ENCODE peak calls at places on chromosomes 7 and 10, in nine cellular contexts. One of them, this sample, is unnamed.

GRCh38 chr10:89645742-89646172 is 715 bp upstream of the PANK1 start:
- DNase-seq in foreskin fibroblast: no peak
- DNase-seq in activated naive CD4-positive, alpha-beta T cell treated with anti-CD3 and anti-CD28 coated beads for 36 hours: no peak
- DNase-seq in spleen: no peak
- DNase-seq in SW480: no peak
- DNase-seq in AG10803: no peak
- DNase-seq in fibroblast of pulmonary artery: no peak
- DNase-seq in CD8-positive, alpha-beta memory T cell: no peak
- DNase-seq in stimulated activated CD4-positive, alpha-beta T cell treated with anti-CD3 and anti-CD28 coated beads, TNF-alpha, amount 100 ng/mL, for 1 hour: no peak
- DNase-seq in this sample: no peak

GRCh38 chr7:45402480-45403218 is 171.5 kb upstream of the ADCY1 start:
- DNase-seq in fibroblast of pulmonary artery: peak
- DNase-seq in foreskin fibroblast: peak
- DNase-seq in activated naive CD4-positive, alpha-beta T cell treated with anti-CD3 and anti-CD28 coated beads for 36 hours: no peak
- DNase-seq in CD8-positive, alpha-beta memory T cell: no peak
- DNase-seq in SW480: peak
- DNase-seq in spleen: no peak
- DNase-seq in AG10803: peak
- DNase-seq in stimulated activated CD4-positive, alpha-beta T cell treated with anti-CD3 and anti-CD28 coated beads, TNF-alpha, amount 100 ng/mL, for 1 hour: no peak
- DNase-seq in this sample: peak

GRCh38 chr10:21517134-21517982 is 8.1 kb downstream of the SKIDA1 start:
- DNase-seq in CD8-positive, alpha-beta memory T cell: peak
- DNase-seq in foreskin fibroblast: peak
- DNase-seq in spleen: no peak
- DNase-seq in activated naive CD4-positive, alpha-beta T cell treated with anti-CD3 and anti-CD28 coated beads for 36 hours: peak
- DNase-seq in SW480: peak
- DNase-seq in stimulated activated CD4-positive, alpha-beta T cell treated with anti-CD3 and anti-CD28 coated beads, TNF-alpha, amount 100 ng/mL, for 1 hour: no peak
- DNase-seq in AG10803: peak
- DNase-seq in fibroblast of pulmonary artery: peak
- DNase-seq in this sample: no peak

GRCh38 chr10:95456486-95456885 is 104.7 kb downstream of the SORBS1 start:
- DNase-seq in CD8-positive, alpha-beta memory T cell: no peak
- DNase-seq in spleen: no peak
- DNase-seq in foreskin fibroblast: no peak
- DNase-seq in AG10803: no peak
- DNase-seq in stimulated activated CD4-positive, alpha-beta T cell treated with anti-CD3 and anti-CD28 coated beads, TNF-alpha, amount 100 ng/mL, for 1 hour: no peak
- DNase-seq in activated naive CD4-positive, alpha-beta T cell treated with anti-CD3 and anti-CD28 coated beads for 36 hours: no peak
- DNase-seq in fibroblast of pulmonary artery: no peak
- DNase-seq in SW480: no peak
- DNase-seq in this sample: no peak

GRCh38 chr10:33005322-33006282 is 47.6 kb upstream of the ITGB1 start:
- DNase-seq in stimulated activated CD4-positive, alpha-beta T cell treated with anti-CD3 and anti-CD28 coated beads, TNF-alpha, amount 100 ng/mL, for 1 hour: no peak
- DNase-seq in spleen: peak
- DNase-seq in SW480: peak
- DNase-seq in AG10803: peak
- DNase-seq in fibroblast of pulmonary artery: peak
- DNase-seq in foreskin fibroblast: peak
- DNase-seq in CD8-positive, alpha-beta memory T cell: peak
- DNase-seq in activated naive CD4-positive, alpha-beta T cell treated with anti-CD3 and anti-CD28 coated beads for 36 hours: peak
- DNase-seq in this sample: peak

GRCh38 chr7:91127974-91128373 is 136.3 kb upstream of the FZD1 start:
- DNase-seq in CD8-positive, alpha-beta memory T cell: no peak
- DNase-seq in spleen: no peak
- DNase-seq in fibroblast of pulmonary artery: no peak
- DNase-seq in SW480: no peak
- DNase-seq in AG10803: no peak
- DNase-seq in stimulated activated CD4-positive, alpha-beta T cell treated with anti-CD3 and anti-CD28 coated beads, TNF-alpha, amount 100 ng/mL, for 1 hour: no peak
- DNase-seq in foreskin fibroblast: no peak
- DNase-seq in activated naive CD4-positive, alpha-beta T cell treated with anti-CD3 and anti-CD28 coated beads for 36 hours: no peak
- DNase-seq in this sample: no peak

GRCh38 chr10:94279835-94280709 is 82.7 kb downstream of the NOC3L start:
- DNase-seq in fibroblast of pulmonary artery: peak
- DNase-seq in AG10803: peak
- DNase-seq in activated naive CD4-positive, alpha-beta T cell treated with anti-CD3 and anti-CD28 coated beads for 36 hours: peak
- DNase-seq in spleen: peak
- DNase-seq in SW480: peak
- DNase-seq in foreskin fibroblast: peak
- DNase-seq in stimulated activated CD4-positive, alpha-beta T cell treated with anti-CD3 and anti-CD28 coated beads, TNF-alpha, amount 100 ng/mL, for 1 hour: no peak
- DNase-seq in CD8-positive, alpha-beta memory T cell: peak
- DNase-seq in this sample: no peak

GRCh38 chr7:78489851-78490250 is 691.3 kb downstream of the PHTF2 start:
- DNase-seq in fibroblast of pulmonary artery: no peak
- DNase-seq in CD8-positive, alpha-beta memory T cell: no peak
- DNase-seq in foreskin fibroblast: peak
- DNase-seq in SW480: no peak
- DNase-seq in activated naive CD4-positive, alpha-beta T cell treated with anti-CD3 and anti-CD28 coated beads for 36 hours: no peak
- DNase-seq in stimulated activated CD4-positive, alpha-beta T cell treated with anti-CD3 and anti-CD28 coated beads, TNF-alpha, amount 100 ng/mL, for 1 hour: no peak
- DNase-seq in AG10803: peak
- DNase-seq in spleen: no peak
- DNase-seq in this sample: no peak

GRCh38 chr7:41855798-41856197 is 152.9 kb upstream of the INHBA start:
- DNase-seq in spleen: no peak
- DNase-seq in stimulated activated CD4-positive, alpha-beta T cell treated with anti-CD3 and anti-CD28 coated beads, TNF-alpha, amount 100 ng/mL, for 1 hour: no peak
- DNase-seq in activated naive CD4-positive, alpha-beta T cell treated with anti-CD3 and anti-CD28 coated beads for 36 hours: no peak
- DNase-seq in SW480: no peak
- DNase-seq in CD8-positive, alpha-beta memory T cell: no peak
- DNase-seq in fibroblast of pulmonary artery: peak
- DNase-seq in foreskin fibroblast: peak
- DNase-seq in AG10803: peak
- DNase-seq in this sample: peak

GRCh38 chr7:83684928-83685327 is 36.0 kb upstream of the SEMA3E start:
- DNase-seq in fibroblast of pulmonary artery: no peak
- DNase-seq in stimulated activated CD4-positive, alpha-beta T cell treated with anti-CD3 and anti-CD28 coated beads, TNF-alpha, amount 100 ng/mL, for 1 hour: no peak
- DNase-seq in spleen: no peak
- DNase-seq in AG10803: no peak
- DNase-seq in SW480: no peak
- DNase-seq in CD8-positive, alpha-beta memory T cell: no peak
- DNase-seq in activated naive CD4-positive, alpha-beta T cell treated with anti-CD3 and anti-CD28 coated beads for 36 hours: no peak
- DNase-seq in foreskin fibroblast: no peak
- DNase-seq in this sample: no peak

GRCh38 chr7:50832744-50833143 is 50.0 kb upstream of the GRB10 start:
- DNase-seq in spleen: no peak
- DNase-seq in stimulated activated CD4-positive, alpha-beta T cell treated with anti-CD3 and anti-CD28 coated beads, TNF-alpha, amount 100 ng/mL, for 1 hour: no peak
- DNase-seq in fibroblast of pulmonary artery: no peak
- DNase-seq in SW480: peak
- DNase-seq in AG10803: peak
- DNase-seq in activated naive CD4-positive, alpha-beta T cell treated with anti-CD3 and anti-CD28 coated beads for 36 hours: peak
- DNase-seq in CD8-positive, alpha-beta memory T cell: no peak
- DNase-seq in foreskin fibroblast: peak
- DNase-seq in this sample: no peak

GRCh38 chr10:91006752-91007346 is 86.0 kb upstream of the ANKRD1 start:
- DNase-seq in AG10803: no peak
- DNase-seq in fibroblast of pulmonary artery: no peak
- DNase-seq in stimulated activated CD4-positive, alpha-beta T cell treated with anti-CD3 and anti-CD28 coated beads, TNF-alpha, amount 100 ng/mL, for 1 hour: no peak
- DNase-seq in spleen: no peak
- DNase-seq in SW480: no peak
- DNase-seq in CD8-positive, alpha-beta memory T cell: peak
- DNase-seq in foreskin fibroblast: no peak
- DNase-seq in activated naive CD4-positive, alpha-beta T cell treated with anti-CD3 and anti-CD28 coated beads for 36 hours: no peak
- DNase-seq in this sample: no peak

GRCh38 chr10:67571503-67571902 is 124.5 kb downstream of the CTNNA3 start:
- DNase-seq in activated naive CD4-positive, alpha-beta T cell treated with anti-CD3 and anti-CD28 coated beads for 36 hours: no peak
- DNase-seq in AG10803: no peak
- DNase-seq in foreskin fibroblast: no peak
- DNase-seq in CD8-positive, alpha-beta memory T cell: no peak
- DNase-seq in spleen: no peak
- DNase-seq in stimulated activated CD4-positive, alpha-beta T cell treated with anti-CD3 and anti-CD28 coated beads, TNF-alpha, amount 100 ng/mL, for 1 hour: no peak
- DNase-seq in fibroblast of pulmonary artery: no peak
- DNase-seq in SW480: no peak
- DNase-seq in this sample: no peak

GRCh38 chr7:2037301-2037804 is 195.4 kb downstream of the MAD1L1 start:
- DNase-seq in CD8-positive, alpha-beta memory T cell: peak
- DNase-seq in foreskin fibroblast: no peak
- DNase-seq in stimulated activated CD4-positive, alpha-beta T cell treated with anti-CD3 and anti-CD28 coated beads, TNF-alpha, amount 100 ng/mL, for 1 hour: no peak
- DNase-seq in spleen: peak
- DNase-seq in activated naive CD4-positive, alpha-beta T cell treated with anti-CD3 and anti-CD28 coated beads for 36 hours: peak
- DNase-seq in SW480: no peak
- DNase-seq in fibroblast of pulmonary artery: no peak
- DNase-seq in AG10803: peak
- DNase-seq in this sample: no peak

GRCh38 chr7:158587425-158588084 is at the start of gene PTPRN2:
- DNase-seq in AG10803: peak
- DNase-seq in spleen: peak
- DNase-seq in activated naive CD4-positive, alpha-beta T cell treated with anti-CD3 and anti-CD28 coated beads for 36 hours: peak
- DNase-seq in stimulated activated CD4-positive, alpha-beta T cell treated with anti-CD3 and anti-CD28 coated beads, TNF-alpha, amount 100 ng/mL, for 1 hour: peak
- DNase-seq in CD8-positive, alpha-beta memory T cell: peak
- DNase-seq in SW480: peak
- DNase-seq in foreskin fibroblast: peak
- DNase-seq in fibroblast of pulmonary artery: peak
- DNase-seq in this sample: no peak

GRCh38 chr7:149721084-149721601 is 52.2 kb downstream of the ZNF467 start:
- DNase-seq in activated naive CD4-positive, alpha-beta T cell treated with anti-CD3 and anti-CD28 coated beads for 36 hours: no peak
- DNase-seq in fibroblast of pulmonary artery: no peak
- DNase-seq in foreskin fibroblast: no peak
- DNase-seq in CD8-positive, alpha-beta memory T cell: no peak
- DNase-seq in stimulated activated CD4-positive, alpha-beta T cell treated with anti-CD3 and anti-CD28 coated beads, TNF-alpha, amount 100 ng/mL, for 1 hour: no peak
- DNase-seq in spleen: peak
- DNase-seq in SW480: no peak
- DNase-seq in AG10803: no peak
- DNase-seq in this sample: no peak

GRCh38 chr10:132463333-132464255 is 66.6 kb downstream of the PWWP2B start:
- DNase-seq in activated naive CD4-positive, alpha-beta T cell treated with anti-CD3 and anti-CD28 coated beads for 36 hours: no peak
- DNase-seq in CD8-positive, alpha-beta memory T cell: no peak
- DNase-seq in foreskin fibroblast: peak
- DNase-seq in SW480: no peak
- DNase-seq in fibroblast of pulmonary artery: peak
- DNase-seq in AG10803: peak
- DNase-seq in spleen: peak
- DNase-seq in stimulated activated CD4-positive, alpha-beta T cell treated with anti-CD3 and anti-CD28 coated beads, TNF-alpha, amount 100 ng/mL, for 1 hour: no peak
- DNase-seq in this sample: no peak

GRCh38 chr7:13198741-13199140 is 511.3 kb downstream of the ARL4A start:
- DNase-seq in foreskin fibroblast: peak
- DNase-seq in activated naive CD4-positive, alpha-beta T cell treated with anti-CD3 and anti-CD28 coated beads for 36 hours: no peak
- DNase-seq in AG10803: no peak
- DNase-seq in SW480: no peak
- DNase-seq in fibroblast of pulmonary artery: peak
- DNase-seq in spleen: no peak
- DNase-seq in CD8-positive, alpha-beta memory T cell: no peak
- DNase-seq in stimulated activated CD4-positive, alpha-beta T cell treated with anti-CD3 and anti-CD28 coated beads, TNF-alpha, amount 100 ng/mL, for 1 hour: no peak
- DNase-seq in this sample: peak

GRCh38 chr7:20777377-20778062 is 9.2 kb downstream of the SP8 start:
- DNase-seq in CD8-positive, alpha-beta memory T cell: no peak
- DNase-seq in SW480: peak
- DNase-seq in fibroblast of pulmonary artery: no peak
- DNase-seq in activated naive CD4-positive, alpha-beta T cell treated with anti-CD3 and anti-CD28 coated beads for 36 hours: peak
- DNase-seq in spleen: no peak
- DNase-seq in foreskin fibroblast: no peak
- DNase-seq in stimulated activated CD4-positive, alpha-beta T cell treated with anti-CD3 and anti-CD28 coated beads, TNF-alpha, amount 100 ng/mL, for 1 hour: no peak
- DNase-seq in AG10803: no peak
- DNase-seq in this sample: no peak

GRCh38 chr10:28332699-28333098 is 29.8 kb upstream of the MPP7 start:
- DNase-seq in stimulated activated CD4-positive, alpha-beta T cell treated with anti-CD3 and anti-CD28 coated beads, TNF-alpha, amount 100 ng/mL, for 1 hour: no peak
- DNase-seq in activated naive CD4-positive, alpha-beta T cell treated with anti-CD3 and anti-CD28 coated beads for 36 hours: no peak
- DNase-seq in CD8-positive, alpha-beta memory T cell: no peak
- DNase-seq in spleen: no peak
- DNase-seq in foreskin fibroblast: no peak
- DNase-seq in SW480: no peak
- DNase-seq in fibroblast of pulmonary artery: no peak
- DNase-seq in AG10803: no peak
- DNase-seq in this sample: no peak

GRCh38 chr10:114632869-114633715 is 25.0 kb downstream of the ABLIM1 start:
- DNase-seq in CD8-positive, alpha-beta memory T cell: no peak
- DNase-seq in AG10803: peak
- DNase-seq in SW480: peak
- DNase-seq in spleen: no peak
- DNase-seq in stimulated activated CD4-positive, alpha-beta T cell treated with anti-CD3 and anti-CD28 coated beads, TNF-alpha, amount 100 ng/mL, for 1 hour: no peak
- DNase-seq in foreskin fibroblast: peak
- DNase-seq in activated naive CD4-positive, alpha-beta T cell treated with anti-CD3 and anti-CD28 coated beads for 36 hours: no peak
- DNase-seq in fibroblast of pulmonary artery: peak
- DNase-seq in this sample: peak

GRCh38 chr7:6650521-6651011 is 13.4 kb downstream of the ZNF316 start:
- DNase-seq in fibroblast of pulmonary artery: no peak
- DNase-seq in AG10803: no peak
- DNase-seq in spleen: peak
- DNase-seq in SW480: no peak
- DNase-seq in foreskin fibroblast: no peak
- DNase-seq in activated naive CD4-positive, alpha-beta T cell treated with anti-CD3 and anti-CD28 coated beads for 36 hours: no peak
- DNase-seq in stimulated activated CD4-positive, alpha-beta T cell treated with anti-CD3 and anti-CD28 coated beads, TNF-alpha, amount 100 ng/mL, for 1 hour: no peak
- DNase-seq in CD8-positive, alpha-beta memory T cell: no peak
- DNase-seq in this sample: no peak

GRCh38 chr10:79479283-79479909 is 32.9 kb upstream of the EIF5AL1 start:
- DNase-seq in foreskin fibroblast: no peak
- DNase-seq in activated naive CD4-positive, alpha-beta T cell treated with anti-CD3 and anti-CD28 coated beads for 36 hours: no peak
- DNase-seq in CD8-positive, alpha-beta memory T cell: no peak
- DNase-seq in stimulated activated CD4-positive, alpha-beta T cell treated with anti-CD3 and anti-CD28 coated beads, TNF-alpha, amount 100 ng/mL, for 1 hour: no peak
- DNase-seq in fibroblast of pulmonary artery: no peak
- DNase-seq in spleen: no peak
- DNase-seq in AG10803: peak
- DNase-seq in SW480: no peak
- DNase-seq in this sample: no peak

GRCh38 chr7:84624527-84624926 is 429.9 kb upstream of the SEMA3A start:
- DNase-seq in stimulated activated CD4-positive, alpha-beta T cell treated with anti-CD3 and anti-CD28 coated beads, TNF-alpha, amount 100 ng/mL, for 1 hour: no peak
- DNase-seq in SW480: no peak
- DNase-seq in fibroblast of pulmonary artery: no peak
- DNase-seq in activated naive CD4-positive, alpha-beta T cell treated with anti-CD3 and anti-CD28 coated beads for 36 hours: no peak
- DNase-seq in CD8-positive, alpha-beta memory T cell: no peak
- DNase-seq in spleen: no peak
- DNase-seq in foreskin fibroblast: peak
- DNase-seq in AG10803: peak
- DNase-seq in this sample: no peak

GRCh38 chr10:15494850-15495249 is 123.8 kb upstream of the FAM171A1 start:
- DNase-seq in stimulated activated CD4-positive, alpha-beta T cell treated with anti-CD3 and anti-CD28 coated beads, TNF-alpha, amount 100 ng/mL, for 1 hour: no peak
- DNase-seq in CD8-positive, alpha-beta memory T cell: no peak
- DNase-seq in spleen: no peak
- DNase-seq in fibroblast of pulmonary artery: no peak
- DNase-seq in AG10803: no peak
- DNase-seq in SW480: no peak
- DNase-seq in activated naive CD4-positive, alpha-beta T cell treated with anti-CD3 and anti-CD28 coated beads for 36 hours: no peak
- DNase-seq in foreskin fibroblast: no peak
- DNase-seq in this sample: no peak

GRCh38 chr7:157022681-157023588 is 12.5 kb upstream of the MNX1 start:
- DNase-seq in foreskin fibroblast: no peak
- DNase-seq in SW480: no peak
- DNase-seq in fibroblast of pulmonary artery: no peak
- DNase-seq in spleen: no peak
- DNase-seq in activated naive CD4-positive, alpha-beta T cell treated with anti-CD3 and anti-CD28 coated beads for 36 hours: no peak
- DNase-seq in AG10803: no peak
- DNase-seq in CD8-positive, alpha-beta memory T cell: no peak
- DNase-seq in stimulated activated CD4-positive, alpha-beta T cell treated with anti-CD3 and anti-CD28 coated beads, TNF-alpha, amount 100 ng/mL, for 1 hour: no peak
- DNase-seq in this sample: no peak

GRCh38 chr10:33235271-33235884 is 99.1 kb downstream of the NRP1 start:
- DNase-seq in foreskin fibroblast: no peak
- DNase-seq in activated naive CD4-positive, alpha-beta T cell treated with anti-CD3 and anti-CD28 coated beads for 36 hours: no peak
- DNase-seq in CD8-positive, alpha-beta memory T cell: no peak
- DNase-seq in stimulated activated CD4-positive, alpha-beta T cell treated with anti-CD3 and anti-CD28 coated beads, TNF-alpha, amount 100 ng/mL, for 1 hour: no peak
- DNase-seq in spleen: no peak
- DNase-seq in fibroblast of pulmonary artery: no peak
- DNase-seq in SW480: no peak
- DNase-seq in AG10803: no peak
- DNase-seq in this sample: no peak

GRCh38 chr7:80017101-80017500 is 117.5 kb upstream of the GNAI1 start:
- DNase-seq in spleen: no peak
- DNase-seq in fibroblast of pulmonary artery: no peak
- DNase-seq in CD8-positive, alpha-beta memory T cell: no peak
- DNase-seq in activated naive CD4-positive, alpha-beta T cell treated with anti-CD3 and anti-CD28 coated beads for 36 hours: no peak
- DNase-seq in foreskin fibroblast: peak
- DNase-seq in SW480: no peak
- DNase-seq in stimulated activated CD4-positive, alpha-beta T cell treated with anti-CD3 and anti-CD28 coated beads, TNF-alpha, amount 100 ng/mL, for 1 hour: no peak
- DNase-seq in AG10803: no peak
- DNase-seq in this sample: no peak

GRCh38 chr7:15130666-15131541 is 228.4 kb upstream of the DGKB start:
- DNase-seq in AG10803: peak
- DNase-seq in stimulated activated CD4-positive, alpha-beta T cell treated with anti-CD3 and anti-CD28 coated beads, TNF-alpha, amount 100 ng/mL, for 1 hour: no peak
- DNase-seq in CD8-positive, alpha-beta memory T cell: no peak
- DNase-seq in fibroblast of pulmonary artery: peak
- DNase-seq in activated naive CD4-positive, alpha-beta T cell treated with anti-CD3 and anti-CD28 coated beads for 36 hours: no peak
- DNase-seq in SW480: peak
- DNase-seq in foreskin fibroblast: peak
- DNase-seq in spleen: no peak
- DNase-seq in this sample: peak